ENCODE peak calls at places on chromosome 11, in seven cellular contexts. F is cardiac muscle cell, U is stomach, X is mammary epithelial cell, I is A549, E is cardiac fibroblast, N is psoas muscle. S is an unnamed sample.

GRCh38 chr11:41612415-41612814 is 153.0 kb upstream of the LRRC4C start:
- DNase-seq in X (peak), U (no peak), N (no peak), I (no peak), F (no peak), E (peak), S (no peak)

GRCh38 chr11:46456269-46456668 is 64.7 kb upstream of the CHRM4 start:
- DNase-seq in F (no peak), X (no peak), U (no peak), N (no peak), I (no peak), E (no peak), S (no peak)

GRCh38 chr11:130166457-130166784 is 6.8 kb downstream of the ST14 start:
- DNase-seq in F (no peak), E (peak), U (peak), I (peak), X (peak), N (no peak), S (peak)

GRCh38 chr11:117239295-117239694 is 6.8 kb downstream of the RNF214 start:
- DNase-seq in X (peak), F (no peak), E (peak), N (no peak), U (no peak), I (peak), S (peak)

GRCh38 chr11:119907122-119907933 is 178.3 kb upstream of the NECTIN1 start:
- DNase-seq in U (peak), X (no peak), E (no peak), I (no peak), N (peak), F (no peak), S (no peak)

GRCh38 chr11:2940930-2941821 is 12.0 kb upstream of the PHLDA2 start:
- DNase-seq in U (peak), I (peak), F (no peak), X (peak), N (no peak), E (no peak), S (no peak)

GRCh38 chr11:45671246-45672171 is 6.1 kb upstream of the CHST1 start:
- DNase-seq in E (no peak), F (no peak), U (no peak), I (no peak), X (no peak), N (no peak), S (no peak)

GRCh38 chr11:125078516-125079140 is 15.5 kb downstream of the SLC37A2 start:
- DNase-seq in F (no peak), E (no peak), I (no peak), N (no peak), X (no peak), U (no peak), S (no peak)

GRCh38 chr11:11047851-11048610 is 190.2 kb upstream of the ZBED5 start:
- DNase-seq in U (no peak), I (no peak), F (no peak), X (no peak), N (no peak), E (no peak), S (no peak)

GRCh38 chr11:45193695-45194094 is 47.3 kb downstream of the PRDM11 start:
- DNase-seq in U (no peak), F (no peak), I (no peak), N (peak), E (no peak), X (no peak), S (no peak)

GRCh38 chr11:1759851-1760220 is 3.9 kb downstream of the CTSD start:
- DNase-seq in I (no peak), F (no peak), N (peak), X (no peak), U (no peak), E (no peak), S (no peak)

GRCh38 chr11:1082728-1083620 is 8.3 kb downstream of the MUC2 start:
- DNase-seq in U (no peak), N (peak), F (no peak), I (no peak), E (no peak), X (no peak), S (no peak)

GRCh38 chr11:85299247-85299646 is 327.9 kb downstream of the DLG2 start:
- DNase-seq in X (no peak), U (no peak), N (no peak), E (no peak), F (no peak), I (peak), S (no peak)

GRCh38 chr11:125105921-125106320 is 5.5 kb downstream of the TMEM218 start:
- DNase-seq in E (no peak), N (no peak), U (no peak), F (no peak), I (no peak), X (no peak), S (no peak)

GRCh38 chr11:91470656-91471055 is 754.0 kb upstream of the FAT3 start:
- DNase-seq in F (no peak), U (no peak), X (peak), E (no peak), I (no peak), N (no peak), S (peak)

GRCh38 chr11:12799373-12799835 is 125.2 kb downstream of the TEAD1 start:
- DNase-seq in F (no peak), I (no peak), E (no peak), X (no peak), N (no peak), U (no peak), S (no peak)

GRCh38 chr11:9253086-9253485 is 12.1 kb downstream of the DENND5A start:
- DNase-seq in U (no peak), I (no peak), N (no peak), X (no peak), E (no peak), F (no peak), S (no peak)

GRCh38 chr11:69411257-69411924 is 70.1 kb upstream of the LINC01488 start:
- DNase-seq in F (no peak), U (no peak), E (no peak), N (no peak), X (no peak), I (no peak), S (peak)

GRCh38 chr11:17719940-17720795 is 797 bp downstream of the MYOD1 start:
- DNase-seq in F (peak), U (no peak), E (peak), I (peak), X (no peak), N (peak), S (no peak)
- TF ChIP-seq CTCF in F (peak), U (no peak), E (no peak), I (peak), X (peak), N (peak), S (no peak)

DNA sequence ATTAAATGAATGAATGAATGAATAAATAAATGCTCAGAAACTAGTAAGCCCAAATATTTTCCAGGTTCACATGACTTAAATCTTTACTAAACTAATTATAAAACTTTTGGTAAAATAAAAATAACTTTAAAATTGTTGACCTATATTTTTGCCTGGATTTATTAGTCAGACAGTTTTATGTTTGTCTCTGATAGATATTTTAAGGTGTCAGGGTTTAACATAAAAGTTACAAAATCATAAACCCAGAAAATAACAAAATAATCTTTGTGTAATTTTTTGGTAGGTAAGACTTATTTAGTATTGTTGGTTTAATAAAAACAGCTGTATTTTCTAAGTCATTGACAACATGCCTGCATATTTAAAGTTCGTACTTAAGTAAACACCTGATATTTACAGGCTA is 27.4 kb upstream of the HEPHL1 start:
- DNase-seq in U (no peak), N (no peak), E (no peak), X (no peak), I (no peak), F (no peak), S (no peak)
- H3K4me3 ChIP-seq in U (no peak), N (no peak), E (no peak), X (no peak), I (no peak), F (no peak), S (no peak)

DNA sequence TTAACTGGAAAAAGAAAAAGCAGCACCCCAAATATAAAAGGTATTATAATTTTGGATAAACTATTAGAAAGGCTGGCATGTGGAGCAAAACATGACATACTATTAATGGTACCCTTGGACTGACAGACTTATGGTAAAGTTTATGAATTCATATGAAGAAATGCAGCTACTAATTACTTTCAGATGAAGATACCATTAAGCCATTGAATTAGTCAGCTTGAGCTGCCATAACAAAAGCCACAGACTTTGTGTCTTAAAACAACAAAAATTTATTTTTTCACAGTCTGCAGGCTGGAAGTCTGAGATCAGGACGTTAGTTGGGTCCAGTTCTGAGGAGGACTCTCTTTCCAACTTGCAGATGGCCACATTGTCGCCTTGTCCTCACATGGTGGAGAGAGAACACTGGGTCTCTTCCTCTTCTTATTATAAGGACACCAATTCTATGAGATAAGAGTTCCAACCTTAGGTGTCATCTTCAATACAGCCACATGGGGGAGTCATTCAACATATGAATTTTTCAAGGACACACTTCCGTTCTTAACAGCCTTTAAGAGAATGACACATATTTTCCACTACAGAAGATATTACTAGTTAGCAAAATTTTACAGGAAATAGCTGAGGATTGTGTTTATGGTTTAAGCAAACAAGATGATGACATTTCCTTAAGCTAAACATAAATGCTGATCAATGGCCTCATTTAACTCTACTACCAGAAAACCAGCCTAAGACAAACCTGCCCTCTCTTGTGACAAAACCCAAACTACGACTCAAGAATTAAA is 56.1 kb downstream of the DCUN1D5 start:
- DNase-seq in X (peak), F (peak), U (no peak), I (peak), N (no peak), E (peak), S (peak)
- TF ChIP-seq CTCF in X (peak), F (peak), U (peak), I (peak), N (peak), E (peak), S (peak)

GRCh38 chr11:88326112-88326511 is 11.4 kb downstream of the CTSC start:
- DNase-seq in N (no peak), I (no peak), F (no peak), U (no peak), X (no peak), E (no peak), S (no peak)
- H3K4me3 ChIP-seq in N (no peak), I (no peak), F (no peak), U (no peak), X (no peak), E (no peak), S (no peak)

GRCh38 chr11:64848779-64849599 is 4.5 kb upstream of the CDC42BPG start:
- DNase-seq in X (no peak), E (no peak), F (no peak), I (no peak), U (peak), N (no peak), S (no peak)
- TF ChIP-seq CTCF in X (no peak), E (no peak), F (no peak), I (peak), U (peak), N (no peak), S (no peak)

GRCh38 chr11:31820438-31820818 is 9.3 kb upstream of the PAX6 start:
- DNase-seq in N (no peak), U (no peak), F (no peak), I (no peak), X (no peak), E (no peak), S (no peak)
- H3K4me3 ChIP-seq in N (no peak), U (no peak), F (no peak), I (no peak), X (no peak), E (no peak), S (no peak)

GRCh38 chr11:15276616-15277015 is 161.9 kb downstream of the INSC start:
- DNase-seq in I (no peak), E (peak), F (peak), N (no peak), X (no peak), U (no peak), S (no peak)
- TF ChIP-seq CTCF in I (no peak), E (peak), F (peak), N (no peak), X (no peak), U (no peak), S (no peak)